ENCODE peak calls at places on chromosomes 13 and 19, in nine cellular contexts. H, C, N, D, X, Z, T, L and I are unnamed samples.

GRCh38 chr19:6354098-6354674 is 7.1 kb upstream of the CLPP start:
- DNase-seq in H (no peak), C (peak; percentile 43), N (no peak), D (no peak), X (peak; percentile 26), Z (no peak), T (no peak), L (no peak), I (no peak)

GRCh38 chr13:112116187-112116950 is 49.4 kb downstream of the SOX1 start:
- DNase-seq in H (no peak), C (no peak), N (no peak), D (no peak), X (no peak), Z (no peak), T (no peak), L (no peak), I (no peak)

GRCh38 chr19:40622773-40623075 is 21.6 kb downstream of the LTBP4 start:
- DNase-seq in H (no peak), C (no peak), N (no peak), D (no peak), X (no peak), Z (no peak), T (no peak), L (no peak), I (no peak)

GRCh38 chr19:873084-874019 is 13.9 kb downstream of the CFD start:
- DNase-seq in H (no peak), C (peak; percentile 38), N (peak; percentile 75), D (peak; percentile 77), X (peak; percentile 72), Z (peak; percentile 73), T (no peak), L (peak; percentile 71), I (peak; percentile 81)

GRCh38 chr13:104592127-104592526 is 1525.9 kb upstream of the SLC10A2 start:
- DNase-seq in H (no peak), C (peak; percentile 70), N (no peak), D (no peak), X (no peak), Z (peak; percentile 91), T (peak; percentile 30), L (no peak), I (no peak)

GRCh38 chr19:998064-998463 is 2.2 kb upstream of the GRIN3B start:
- DNase-seq in H (no peak), C (no peak), N (no peak), D (no peak), X (no peak), Z (no peak), T (no peak), L (no peak), I (no peak)

GRCh38 chr19:4389511-4390016 is 10.8 kb downstream of the SH3GL1 start:
- DNase-seq in H (no peak), C (no peak), N (no peak), D (no peak), X (no peak), Z (no peak), T (no peak), L (no peak), I (no peak)

GRCh38 chr13:102395174-102395573 is 6.7 kb downstream of the FGF14 start:
- DNase-seq in H (no peak), C (no peak), N (no peak), D (no peak), X (no peak), Z (no peak), T (no peak), L (no peak), I (no peak)

GRCh38 chr13:42494157-42494556 is 79.8 kb upstream of the TNFSF11 start:
- DNase-seq in H (no peak), C (no peak), N (no peak), D (no peak), X (no peak), Z (no peak), T (no peak), L (no peak), I (no peak)

GRCh38 chr13:42498521-42498920 is 75.4 kb upstream of the TNFSF11 start:
- DNase-seq in H (no peak), C (no peak), N (no peak), D (no peak), X (no peak), Z (no peak), T (no peak), L (no peak), I (no peak)

GRCh38 chr13:30340367-30341184 is 33.2 kb upstream of the KATNAL1 start:
- DNase-seq in H (no peak), C (peak; percentile 87), N (no peak), D (peak; percentile 12), X (peak; percentile 99), Z (peak; percentile 14), T (peak; percentile 46), L (peak; percentile 93), I (no peak)

GRCh38 chr19:10279737-10280442 is 6.9 kb upstream of the ICAM4 start:
- DNase-seq in H (no peak), C (no peak), N (no peak), D (no peak), X (no peak), Z (no peak), T (no peak), L (peak; percentile 59), I (no peak)

GRCh38 chr13:51643882-51644281 is 59.6 kb downstream of the WDFY2 start:
- DNase-seq in H (no peak), C (peak; percentile 95), N (no peak), D (no peak), X (peak; percentile 95), Z (peak; percentile 91), T (peak; percentile 79), L (peak; percentile 66), I (no peak)

GRCh38 chr19:12786149-12786870 is 5.0 kb upstream of the JUNB start:
- DNase-seq in H (peak; percentile 56), C (no peak), N (no peak), D (peak; percentile 87), X (no peak), Z (no peak), T (no peak), L (peak; percentile 91), I (peak; percentile 97)

GRCh38 chr19:47352095-47352494 is 3.0 kb downstream of the DHX34 start:
- DNase-seq in H (no peak), C (no peak), N (no peak), D (no peak), X (no peak), Z (no peak), T (no peak), L (no peak), I (no peak)

GRCh38 chr13:111844682-111845081 is 222.3 kb upstream of the SOX1 start:
- DNase-seq in H (no peak), C (no peak), N (no peak), D (no peak), X (no peak), Z (no peak), T (no peak), L (no peak), I (no peak)

GRCh38 chr19:52961981-52962380 is 700 bp downstream of the ZNF816 start:
- DNase-seq in H (no peak), C (peak; percentile 18), N (no peak), D (no peak), X (no peak), Z (no peak), T (no peak), L (peak; percentile 37), I (no peak)

GRCh38 chr13:72757792-72758535 is 23.7 kb downstream of the DIS3 start:
- DNase-seq in H (no peak), C (no peak), N (no peak), D (no peak), X (no peak), Z (no peak), T (no peak), L (no peak), I (no peak)

GRCh38 chr19:39199025-39199424 is 2.3 kb downstream of the NCCRP1 start:
- DNase-seq in H (no peak), C (peak; percentile 52), N (no peak), D (no peak), X (peak; percentile 40), Z (no peak), T (peak; percentile 6), L (no peak), I (peak; percentile 66)

GRCh38 chr13:43924549-43925245 is 45.0 kb downstream of the LACC1 start:
- DNase-seq in H (no peak), C (no peak), N (no peak), D (no peak), X (no peak), Z (no peak), T (no peak), L (peak; percentile 86), I (no peak)

GRCh38 chr13:25085125-25085742 is 10.7 kb upstream of the PABPC3 start:
- DNase-seq in H (peak; percentile 1), C (peak; percentile 61), N (no peak), D (peak; percentile 57), X (peak; percentile 35), Z (no peak), T (no peak), L (no peak), I (no peak)

GRCh38 chr19:18778826-18779354 is 12.2 kb downstream of the COMP start:
- DNase-seq in H (no peak), C (no peak), N (no peak), D (no peak), X (no peak), Z (no peak), T (no peak), L (no peak), I (no peak)

GRCh38 chr13:110137677-110138008 is 169.3 kb downstream of the COL4A1 start:
- DNase-seq in H (no peak), C (no peak), N (no peak), D (peak; percentile 55), X (peak; percentile 22), Z (no peak), T (no peak), L (no peak), I (no peak)

GRCh38 chr13:98352226-98352625 is 175.2 kb upstream of the RNF113B start:
- DNase-seq in H (no peak), C (no peak), N (no peak), D (no peak), X (no peak), Z (no peak), T (no peak), L (no peak), I (no peak)

GRCh38 chr19:49210901-49211451 is 53.4 kb downstream of the TRPM4 start:
- DNase-seq in H (no peak), C (no peak), N (no peak), D (no peak), X (no peak), Z (no peak), T (no peak), L (no peak), I (no peak)

GRCh38 chr19:13872695-13873389 is 4.1 kb upstream of the NANOS3 start:
- DNase-seq in H (no peak), C (no peak), N (no peak), D (no peak), X (no peak), Z (no peak), T (no peak), L (no peak), I (no peak)

GRCh38 chr13:112773601-112774447 is 84.0 kb downstream of the ATP11A start:
- DNase-seq in H (no peak), C (no peak), N (no peak), D (no peak), X (no peak), Z (no peak), T (no peak), L (no peak), I (no peak)

GRCh38 chr19:18419195-18419698 is at the start of gene SSBP4:
- DNase-seq in H (peak; percentile 57), C (peak; percentile 79), N (peak; percentile 79), D (peak; percentile 69), X (peak; percentile 76), Z (peak; percentile 69), T (no peak), L (peak; percentile 81), I (peak; percentile 86)

GRCh38 chr19:53961523-53962345 is 1.0 kb upstream of the CACNG8 start:
- DNase-seq in H (no peak), C (peak; percentile 67), N (no peak), D (no peak), X (no peak), Z (no peak), T (no peak), L (no peak), I (no peak)

GRCh38 chr19:13153627-13154240 is 3.5 kb downstream of the IER2 start:
- DNase-seq in H (no peak), C (peak; percentile 41), N (no peak), D (peak; percentile 41), X (peak; percentile 49), Z (no peak), T (no peak), L (no peak), I (no peak)

GRCh38 chr19:3125900-3126524 is 9.8 kb upstream of the GNA15 start:
- DNase-seq in H (no peak), C (peak; percentile 48), N (peak; percentile 56), D (peak; percentile 68), X (peak; percentile 30), Z (no peak), T (no peak), L (no peak), I (peak; percentile 79)